ENCODE peak calls at places on chromosomes 7 and 10, in eight cellular contexts. I, F, Q, V, P, D, Z and X are unnamed samples.
A peak's percentile ranks its signal among the peaks of the same experiment; 100 is the strongest.

GRCh38 chr10:97184971-97185325 is 811 bp downstream of the SLIT1 start:
- DNase-seq in V (no peak), I (no peak), F (no peak), Q (no peak), D (peak; percentile 49), P (no peak), Z (no peak), X (no peak)

GRCh38 chr7:159012353-159013069 is 132.2 kb downstream of the VIPR2 start:
- DNase-seq in F (no peak), D (no peak), V (no peak), Z (no peak), I (no peak), P (no peak), Q (peak; percentile 62), X (peak; percentile 35)

GRCh38 chr7:2553108-2553507 is 2.2 kb downstream of the BRAT1 start:
- DNase-seq in D (no peak), Z (no peak), I (no peak), P (no peak), V (no peak), F (no peak), Q (no peak), X (no peak)

GRCh38 chr7:30764030-30764991 is 6.9 kb upstream of the MINDY4 start:
- DNase-seq in V (no peak), I (no peak), Q (no peak), F (no peak), Z (no peak), P (no peak), D (no peak), X (no peak)

GRCh38 chr10:27068217-27068891 is 31.9 kb downstream of the ANKRD26 start:
- DNase-seq in F (no peak), D (no peak), P (no peak), Z (no peak), Q (no peak), I (no peak), V (no peak), X (no peak)

GRCh38 chr7:151891182-151891581 is 14.3 kb upstream of the PRKAG2 start:
- DNase-seq in I (no peak), V (peak; percentile 77), F (no peak), D (no peak), Z (no peak), Q (no peak), P (no peak), X (no peak)

GRCh38 chr10:102229810-102230263 is 3.7 kb downstream of the ELOVL3 start:
- DNase-seq in P (peak; percentile 86), I (peak; percentile 85), F (peak; percentile 56), Z (peak; percentile 67), Q (peak; percentile 85), D (peak; percentile 92), V (peak; percentile 89), X (peak; percentile 81)

GRCh38 chr7:151415375-151416112 is 5.7 kb upstream of the WDR86 start:
- DNase-seq in I (no peak), F (peak; percentile 29), P (no peak), D (no peak), V (no peak), Z (no peak), Q (no peak), X (peak; percentile 88)

GRCh38 chr7:70679666-70680065 is 452.3 kb upstream of the GALNT17 start:
- DNase-seq in F (no peak), I (no peak), P (no peak), Q (no peak), Z (no peak), D (no peak), V (no peak), X (no peak)

GRCh38 chr7:144474800-144475521 is 71.5 kb upstream of the NOBOX start:
- DNase-seq in P (no peak), Q (no peak), V (no peak), D (no peak), I (no peak), Z (no peak), F (no peak), X (no peak)

GRCh38 chr7:42224391-42225003 is 12.5 kb downstream of the GLI3 start:
- DNase-seq in I (no peak), F (no peak), Z (no peak), Q (no peak), P (no peak), V (no peak), D (peak; percentile 76), X (no peak)

GRCh38 chr10:75211007-75211735 is 575 bp downstream of the VDAC2 start:
- DNase-seq in I (no peak), Z (no peak), F (peak; percentile 48), D (peak; percentile 48), P (peak; percentile 76), Q (peak; percentile 68), V (peak; percentile 24), X (peak; percentile 38)

GRCh38 chr7:2670720-2671391 is 17.1 kb upstream of the AMZ1 start:
- DNase-seq in D (peak; percentile 94), P (peak; percentile 78), F (peak; percentile 54), I (peak; percentile 51), Q (peak; percentile 72), V (peak; percentile 96), Z (peak; percentile 28), X (peak; percentile 65)

GRCh38 chr7:64947252-64948000 is 43.4 kb downstream of the ZNF117 start:
- DNase-seq in Z (no peak), F (no peak), V (peak; percentile 77), P (no peak), Q (no peak), I (no peak), D (peak; percentile 50), X (no peak)
- TF ChIP-seq REST in Z (no peak), F (no peak), V (no peak), P (no peak), Q (no peak), I (no peak), D (no peak), X (no peak)

GRCh38 chr7:23691320-23691719 is 11.3 kb downstream of the FAM221A start:
- DNase-seq in P (no peak), D (no peak), V (no peak), I (no peak), Z (no peak), Q (no peak), F (no peak), X (no peak)

GRCh38 chr7:23687011-23687410 is 7.0 kb downstream of the FAM221A start:
- DNase-seq in P (no peak), Z (no peak), F (no peak), I (no peak), Q (no peak), D (no peak), V (no peak), X (no peak)

GRCh38 chr7:23680417-23681405 is 712 bp downstream of the FAM221A start:
- DNase-seq in V (peak; percentile 90), Z (no peak), P (no peak), F (no peak), D (peak; percentile 97), I (no peak), Q (no peak), X (no peak)

GRCh38 chr7:23689165-23689564 is 9.2 kb downstream of the FAM221A start:
- DNase-seq in Q (no peak), P (no peak), V (no peak), D (no peak), I (no peak), Z (no peak), F (no peak), X (no peak)

GRCh38 chr7:23685770-23686169 is 5.8 kb downstream of the FAM221A start:
- DNase-seq in Q (peak; percentile 22), F (no peak), I (no peak), P (no peak), D (no peak), V (no peak), Z (no peak), X (no peak)
- TF ChIP-seq REST in Q (no peak), F (no peak), I (no peak), P (no peak), D (no peak), V (no peak), Z (no peak), X (no peak)

GRCh38 chr7:79282051-79282694 is 171.3 kb downstream of the MAGI2 start:
- DNase-seq in Q (peak; percentile 79), D (peak; percentile 53), I (peak; percentile 35), F (no peak), V (peak; percentile 9), P (no peak), Z (peak; percentile 73), X (peak; percentile 11)

GRCh38 chr7:79286181-79286580 is 167.3 kb downstream of the MAGI2 start:
- DNase-seq in F (no peak), I (no peak), P (no peak), Q (no peak), V (no peak), Z (no peak), D (no peak), X (no peak)

GRCh38 chr7:79284226-79284625 is 169.2 kb downstream of the MAGI2 start:
- DNase-seq in P (no peak), F (no peak), Z (no peak), V (no peak), D (no peak), I (no peak), Q (no peak), X (no peak)

GRCh38 chr7:79281406-79281805 is 172.1 kb downstream of the MAGI2 start:
- DNase-seq in I (no peak), Z (no peak), V (no peak), Q (peak; percentile 5), P (no peak), D (no peak), F (no peak), X (no peak)

DNA sequence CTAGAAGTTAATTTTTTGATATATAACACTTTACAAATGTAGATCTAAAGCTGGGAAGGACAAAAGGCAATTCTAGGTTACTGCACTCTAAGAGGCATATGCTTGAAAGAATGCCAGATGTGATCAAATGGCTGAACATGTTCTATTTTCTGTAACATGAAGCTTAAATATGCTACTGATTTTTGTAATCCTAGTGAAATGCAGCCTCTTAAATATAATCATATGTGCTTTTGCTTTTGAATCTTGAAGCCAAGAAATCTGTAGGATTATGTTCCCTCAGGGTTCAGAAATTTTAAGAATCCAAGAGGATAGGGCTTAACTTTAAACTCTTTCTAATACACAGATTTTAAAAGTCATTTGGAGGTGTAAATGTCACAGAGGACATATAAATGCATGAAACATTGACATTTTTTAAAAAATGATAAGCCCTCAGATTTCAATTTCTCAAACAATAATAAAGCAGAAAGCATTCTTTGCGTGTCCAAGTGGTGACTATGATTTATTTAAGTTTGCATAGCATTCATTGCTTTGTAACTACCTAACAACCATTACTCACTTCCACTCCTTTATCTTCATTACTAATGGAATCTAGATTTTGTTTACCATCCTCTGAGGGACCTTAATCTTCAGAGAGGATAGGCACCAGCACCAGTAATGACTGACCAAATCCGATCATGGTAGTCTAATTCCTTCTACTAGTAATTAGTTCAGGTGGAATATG is 170.4 kb downstream of the MAGI2 start:
- DNase-seq in Q (peak; percentile 53), P (no peak), V (no peak), F (peak; percentile 6), D (no peak), I (no peak), Z (peak; percentile 84), X (no peak)
- TF ChIP-seq REST in Q (no peak), P (no peak), V (no peak), F (no peak), D (no peak), I (no peak), Z (no peak), X (no peak)

GRCh38 chr10:45000764-45001381 is at the start of gene ZNF22:
- DNase-seq in I (no peak), Q (peak; percentile 67), F (no peak), P (peak; percentile 86), Z (no peak), V (peak; percentile 91), D (peak; percentile 77), X (no peak)
- TF ChIP-seq REST in I (no peak), Q (no peak), F (no peak), P (peak; percentile 19), Z (no peak), V (peak; percentile 9), D (no peak), X (no peak)

GRCh38 chr10:7408494-7409044 is 2.3 kb downstream of the SFMBT2 start:
- DNase-seq in F (no peak), Q (peak; percentile 68), Z (no peak), P (peak; percentile 79), D (peak; percentile 77), V (peak; percentile 90), I (no peak), X (peak; percentile 21)
- TF ChIP-seq REST in F (no peak), Q (no peak), Z (no peak), P (no peak), D (no peak), V (no peak), I (no peak), X (no peak)